ENCODE peak calls at places on chromosomes 4 and X, in six cellular contexts. W is retina, U is heart left ventricle, V is HAP-1, H is hypothalamus, E is fibroblast of the conjunctiva. D is an unnamed sample.

GRCh38 chr4:866068-866760 is 40.3 kb upstream of the CPLX1 start:
- DNase-seq in W (no peak), U (no peak), V (no peak), H (no peak), E (no peak), D (no peak)

GRCh38 chr4:118259103-118259502 is 93.7 kb downstream of the PRSS12 start:
- DNase-seq in W (no peak), U (no peak), V (no peak), H (no peak), E (no peak), D (no peak)

GRCh38 chr4:89307446-89308160 is at the start of gene GPRIN3:
- DNase-seq in W (peak), U (peak), V (peak), H (peak), E (no peak), D (no peak)

GRCh38 chr4:38309471-38309870 is 349.3 kb downstream of the PTTG2 start:
- DNase-seq in W (no peak), U (no peak), V (no peak), H (no peak), E (no peak), D (no peak)

GRCh38 chr4:54657556-54658313 is at the start of gene KIT:
- DNase-seq in W (peak), U (peak), V (peak), H (peak), E (no peak), D (no peak)

GRCh38 chrX:49072712-49073095 is 1.1 kb downstream of the PRAF2 start:
- DNase-seq in W (no peak), U (no peak), V (no peak), H (no peak), E (no peak), D (no peak)

GRCh38 chrX:105865709-105866108 is 43.4 kb downstream of the NRK start:
- DNase-seq in W (no peak), U (no peak), V (no peak), H (no peak), E (no peak), D (no peak)

GRCh38 chrX:103791233-103791632 is 14.6 kb downstream of the PLP1 start:
- DNase-seq in W (no peak), U (no peak), V (no peak), H (no peak), E (no peak), D (no peak)

GRCh38 chr4:7904108-7904516 is 35.5 kb downstream of the AFAP1 start:
- DNase-seq in W (peak), U (no peak), V (peak), H (no peak), E (peak), D (no peak)

GRCh38 chrX:14039344-14039743 is 9.7 kb upstream of the GEMIN8 start:
- DNase-seq in W (no peak), U (peak), V (peak), H (peak), E (peak), D (peak)

GRCh38 chr4:52091811-52092210 is 40.7 kb downstream of the SPATA18 start:
- DNase-seq in W (no peak), U (no peak), V (no peak), H (no peak), E (no peak), D (no peak)

GRCh38 chrX:45381841-45382240 is 181.2 kb upstream of the DIPK2B start:
- DNase-seq in W (no peak), U (no peak), V (no peak), H (no peak), E (no peak), D (no peak)

GRCh38 chrX:151396042-151396826 is 772 bp upstream of the VMA21 start:
- DNase-seq in W (peak), U (no peak), V (no peak), H (no peak), E (peak), D (no peak)

GRCh38 chr4:174631901-174632758 is 109.8 kb upstream of the HPGD start:
- DNase-seq in W (peak), U (no peak), V (peak), H (no peak), E (peak), D (no peak)

D was measured in NK-92 treated with Interleukin-12 subunit alpha and Interleukin-12 subunit beta, amount 100 ng/mL, for 24 hours.